ENCODE peak calls at places on chromosomes 12 and 14, in seven cellular contexts. One of them, this sample, is unnamed.
A peak's percentile ranks its signal among the peaks of the same experiment; 100 is the strongest.

GRCh38 chr12:123834845-123835244 is 72.7 kb downstream of the DNAH10 start:
- DNase-seq in OCI-LY7: no peak
- DNase-seq in lower lobe of right lung: no peak
- DNase-seq in uterus: no peak
- DNase-seq in hepatocyte: no peak
- DNase-seq in A549: no peak
- DNase-seq in upper lobe of right lung: no peak
- DNase-seq in this sample: no peak

GRCh38 chr14:90373887-90374286 is 22.9 kb upstream of the CALM1 start:
- DNase-seq in uterus: no peak
- DNase-seq in lower lobe of right lung: no peak
- DNase-seq in OCI-LY7: no peak
- DNase-seq in upper lobe of right lung: no peak
- DNase-seq in hepatocyte: peak; percentile 47
- DNase-seq in A549: no peak
- DNase-seq in this sample: no peak

GRCh38 chr14:57617510-57617909 is 123.9 kb upstream of the CCDC198 start:
- DNase-seq in uterus: no peak
- DNase-seq in upper lobe of right lung: no peak
- DNase-seq in lower lobe of right lung: no peak
- DNase-seq in A549: no peak
- DNase-seq in OCI-LY7: no peak
- DNase-seq in hepatocyte: peak; percentile 17
- DNase-seq in this sample: no peak

GRCh38 chr14:101478096-101478495 is 83.2 kb upstream of the DIO3 start:
- DNase-seq in lower lobe of right lung: no peak
- DNase-seq in OCI-LY7: no peak
- DNase-seq in uterus: peak; percentile 43
- DNase-seq in upper lobe of right lung: peak; percentile 38
- DNase-seq in hepatocyte: no peak
- DNase-seq in A549: no peak
- DNase-seq in this sample: no peak

GRCh38 chr12:93572712-93573551 is 457 bp downstream of the SOCS2 start:
- DNase-seq in A549: no peak
- DNase-seq in OCI-LY7: no peak
- DNase-seq in upper lobe of right lung: peak; percentile 68
- DNase-seq in uterus: no peak
- DNase-seq in hepatocyte: peak; percentile 55
- DNase-seq in lower lobe of right lung: peak; percentile 51
- DNase-seq in this sample: no peak

GRCh38 chr14:88364710-88365413 is 20.6 kb upstream of the SPATA7 start:
- DNase-seq in upper lobe of right lung: no peak
- DNase-seq in A549: no peak
- DNase-seq in hepatocyte: no peak
- DNase-seq in lower lobe of right lung: no peak
- DNase-seq in uterus: no peak
- DNase-seq in OCI-LY7: no peak
- DNase-seq in this sample: no peak

GRCh38 chr12:109875572-109876131 is 4.7 kb downstream of the GLTP start:
- DNase-seq in hepatocyte: peak; percentile 60
- DNase-seq in uterus: no peak
- DNase-seq in A549: no peak
- DNase-seq in upper lobe of right lung: no peak
- DNase-seq in lower lobe of right lung: peak; percentile 62
- DNase-seq in OCI-LY7: no peak
- DNase-seq in this sample: no peak

GRCh38 chr12:38811814-38812356 is 93.5 kb downstream of the CPNE8 start:
- DNase-seq in OCI-LY7: no peak
- DNase-seq in lower lobe of right lung: no peak
- DNase-seq in A549: no peak
- DNase-seq in uterus: no peak
- DNase-seq in hepatocyte: no peak
- DNase-seq in upper lobe of right lung: no peak
- DNase-seq in this sample: no peak

GRCh38 chr12:113155060-113155459 is 5.5 kb downstream of the CFAP73 start:
- DNase-seq in lower lobe of right lung: no peak
- DNase-seq in hepatocyte: no peak
- DNase-seq in upper lobe of right lung: no peak
- DNase-seq in OCI-LY7: no peak
- DNase-seq in A549: no peak
- DNase-seq in uterus: no peak
- DNase-seq in this sample: no peak

GRCh38 chr14:95998656-95999055 is 40.5 kb upstream of the C14orf132 start:
- DNase-seq in A549: no peak
- DNase-seq in hepatocyte: no peak
- DNase-seq in uterus: no peak
- DNase-seq in lower lobe of right lung: no peak
- DNase-seq in upper lobe of right lung: no peak
- DNase-seq in OCI-LY7: peak; percentile 10
- DNase-seq in this sample: no peak

GRCh38 chr12:118467576-118467975 is 91.2 kb downstream of the SUDS3 start:
- DNase-seq in hepatocyte: no peak
- DNase-seq in lower lobe of right lung: no peak
- DNase-seq in A549: no peak
- DNase-seq in OCI-LY7: no peak
- DNase-seq in upper lobe of right lung: no peak
- DNase-seq in uterus: no peak
- DNase-seq in this sample: no peak

GRCh38 chr14:59829469-59829868 is 41.1 kb downstream of the RTN1 start:
- DNase-seq in OCI-LY7: no peak
- DNase-seq in A549: no peak
- DNase-seq in hepatocyte: no peak
- DNase-seq in lower lobe of right lung: no peak
- DNase-seq in uterus: no peak
- DNase-seq in upper lobe of right lung: no peak
- DNase-seq in this sample: no peak

GRCh38 chr12:13587721-13588389 is 391.3 kb downstream of the EMP1 start:
- DNase-seq in hepatocyte: no peak
- DNase-seq in uterus: no peak
- DNase-seq in upper lobe of right lung: no peak
- DNase-seq in A549: no peak
- DNase-seq in OCI-LY7: no peak
- DNase-seq in lower lobe of right lung: no peak
- DNase-seq in this sample: no peak

GRCh38 chr14:102729268-102729667 is 48.0 kb upstream of the TRAF3 start:
- DNase-seq in uterus: no peak
- DNase-seq in OCI-LY7: no peak
- DNase-seq in lower lobe of right lung: no peak
- DNase-seq in A549: no peak
- DNase-seq in hepatocyte: no peak
- DNase-seq in upper lobe of right lung: no peak
- DNase-seq in this sample: no peak

GRCh38 chr12:109879332-109880048 is 851 bp downstream of the GLTP start:
- DNase-seq in lower lobe of right lung: no peak
- DNase-seq in A549: no peak
- DNase-seq in OCI-LY7: no peak
- DNase-seq in upper lobe of right lung: no peak
- DNase-seq in uterus: no peak
- DNase-seq in hepatocyte: no peak
- DNase-seq in this sample: no peak

GRCh38 chr12:89949457-89950195 is 241.0 kb upstream of the ATP2B1 start:
- DNase-seq in uterus: peak; percentile 55
- DNase-seq in OCI-LY7: peak; percentile 60
- DNase-seq in upper lobe of right lung: no peak
- DNase-seq in lower lobe of right lung: no peak
- DNase-seq in A549: peak; percentile 71
- DNase-seq in hepatocyte: peak; percentile 66
- DNase-seq in this sample: no peak

DNA sequence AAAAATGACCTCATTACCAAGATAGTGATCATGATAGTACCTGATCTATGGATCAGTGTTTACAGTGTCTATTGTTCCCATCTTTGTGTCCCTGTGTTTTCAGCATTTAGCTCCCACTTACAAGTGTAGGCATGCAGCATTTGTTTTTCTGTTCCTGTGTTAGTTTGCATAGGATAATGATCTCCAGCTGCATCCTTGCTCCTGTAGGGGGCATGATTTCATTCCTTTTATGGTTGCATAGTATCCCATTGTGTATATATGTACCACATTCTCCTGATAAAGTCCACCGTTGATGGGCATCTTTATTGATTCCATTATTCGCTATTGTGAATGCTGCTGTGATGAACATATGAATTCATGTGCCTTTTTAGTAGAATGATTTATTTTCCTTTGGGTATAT is 215.4 kb upstream of the NAV3 start:
- DNase-seq in hepatocyte: no peak
- DNase-seq in OCI-LY7: peak; percentile 7
- DNase-seq in uterus: no peak
- DNase-seq in upper lobe of right lung: no peak
- DNase-seq in A549: no peak
- DNase-seq in lower lobe of right lung: no peak
- DNase-seq in this sample: no peak
- TF ChIP-seq CTCF in hepatocyte: no peak
- TF ChIP-seq CTCF in OCI-LY7: peak; percentile 60
- TF ChIP-seq CTCF in uterus: no peak
- TF ChIP-seq CTCF in upper lobe of right lung: no peak
- TF ChIP-seq CTCF in A549: no peak
- TF ChIP-seq CTCF in lower lobe of right lung: no peak
- TF ChIP-seq CTCF in this sample: no peak

DNA sequence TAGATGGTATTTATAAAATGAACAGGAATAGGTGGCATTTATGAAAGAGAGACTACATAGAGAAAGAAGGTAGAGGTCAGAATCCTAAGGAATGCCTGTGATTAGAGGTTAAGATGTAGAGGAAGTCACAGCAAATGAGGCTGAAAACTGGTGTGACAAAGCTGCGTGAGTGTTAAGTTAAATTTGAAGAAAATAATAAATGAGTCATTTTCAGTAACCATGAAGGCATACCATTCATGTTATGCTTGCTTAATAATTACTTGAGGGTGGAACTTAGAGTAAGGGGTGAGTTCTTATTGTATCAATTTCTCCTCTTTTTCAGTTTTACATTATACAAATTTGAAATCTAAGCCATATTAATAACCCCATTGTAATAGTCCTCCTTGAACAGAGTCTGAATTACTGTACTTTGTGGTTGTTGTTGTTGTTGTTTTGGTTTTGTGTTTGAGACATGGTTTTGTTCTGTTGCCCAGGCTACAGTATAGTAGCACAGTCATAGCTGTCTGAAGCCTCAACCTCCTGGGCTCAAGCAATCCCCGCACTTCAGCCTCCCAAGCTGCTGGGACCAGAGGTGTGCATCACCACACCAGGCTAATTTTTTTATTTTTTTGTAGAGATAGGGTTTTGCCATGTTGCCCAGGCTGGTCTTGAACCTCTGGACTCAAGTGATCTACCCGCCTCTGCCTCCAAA is 761.5 kb downstream of the GALC start:
- DNase-seq in lower lobe of right lung: no peak
- DNase-seq in A549: no peak
- DNase-seq in upper lobe of right lung: no peak
- DNase-seq in uterus: no peak
- DNase-seq in hepatocyte: no peak
- DNase-seq in OCI-LY7: no peak
- DNase-seq in this sample: no peak
- H3K27ac ChIP-seq in lower lobe of right lung: no peak overlapping the region
- H3K27ac ChIP-seq in A549: no peak overlapping the region
- H3K27ac ChIP-seq in upper lobe of right lung: no peak overlapping the region
- H3K27ac ChIP-seq in uterus: no peak overlapping the region
- H3K27ac ChIP-seq in hepatocyte: no peak overlapping the region
- H3K27ac ChIP-seq in OCI-LY7: no peak overlapping the region
- H3K27ac ChIP-seq in this sample: no peak overlapping the region

GRCh38 chr12:85720308-85721033 is 115.7 kb downstream of the RASSF9 start:
- DNase-seq in hepatocyte: no peak
- DNase-seq in upper lobe of right lung: no peak
- DNase-seq in OCI-LY7: no peak
- DNase-seq in lower lobe of right lung: no peak
- DNase-seq in uterus: no peak
- DNase-seq in A549: no peak
- DNase-seq in this sample: no peak

GRCh38 chr12:85725991-85726390 is 110.2 kb downstream of the RASSF9 start:
- DNase-seq in OCI-LY7: no peak
- DNase-seq in uterus: no peak
- DNase-seq in A549: no peak
- DNase-seq in lower lobe of right lung: no peak
- DNase-seq in hepatocyte: no peak
- DNase-seq in upper lobe of right lung: no peak
- DNase-seq in this sample: no peak
- TF ChIP-seq CTCF in OCI-LY7: peak; percentile 14
- TF ChIP-seq CTCF in uterus: no peak
- TF ChIP-seq CTCF in A549: no peak
- TF ChIP-seq CTCF in lower lobe of right lung: no peak
- TF ChIP-seq CTCF in hepatocyte: no peak
- TF ChIP-seq CTCF in upper lobe of right lung: no peak
- TF ChIP-seq CTCF in this sample: no peak

GRCh38 chr14:55123101-55123500 is 6.0 kb upstream of the LGALS3 start:
- DNase-seq in OCI-LY7: no peak
- DNase-seq in uterus: peak; percentile 56
- DNase-seq in lower lobe of right lung: no peak
- DNase-seq in upper lobe of right lung: no peak
- DNase-seq in A549: no peak
- DNase-seq in hepatocyte: peak; percentile 82
- DNase-seq in this sample: no peak

GRCh38 chr14:55122441-55122986 is 6.5 kb upstream of the LGALS3 start:
- DNase-seq in upper lobe of right lung: no peak
- DNase-seq in A549: no peak
- DNase-seq in hepatocyte: peak; percentile 81
- DNase-seq in OCI-LY7: no peak
- DNase-seq in uterus: no peak
- DNase-seq in lower lobe of right lung: peak; percentile 71
- DNase-seq in this sample: no peak

GRCh38 chr14:55120466-55121144 is 8.4 kb upstream of the LGALS3 start:
- DNase-seq in OCI-LY7: no peak
- DNase-seq in lower lobe of right lung: peak; percentile 60
- DNase-seq in uterus: no peak
- DNase-seq in A549: no peak
- DNase-seq in upper lobe of right lung: no peak
- DNase-seq in hepatocyte: no peak
- DNase-seq in this sample: no peak

GRCh38 chr14:55121146-55121545 is 7.9 kb upstream of the LGALS3 start:
- DNase-seq in hepatocyte: no peak
- DNase-seq in A549: no peak
- DNase-seq in OCI-LY7: no peak
- DNase-seq in upper lobe of right lung: no peak
- DNase-seq in uterus: no peak
- DNase-seq in lower lobe of right lung: no peak
- DNase-seq in this sample: no peak

DNA sequence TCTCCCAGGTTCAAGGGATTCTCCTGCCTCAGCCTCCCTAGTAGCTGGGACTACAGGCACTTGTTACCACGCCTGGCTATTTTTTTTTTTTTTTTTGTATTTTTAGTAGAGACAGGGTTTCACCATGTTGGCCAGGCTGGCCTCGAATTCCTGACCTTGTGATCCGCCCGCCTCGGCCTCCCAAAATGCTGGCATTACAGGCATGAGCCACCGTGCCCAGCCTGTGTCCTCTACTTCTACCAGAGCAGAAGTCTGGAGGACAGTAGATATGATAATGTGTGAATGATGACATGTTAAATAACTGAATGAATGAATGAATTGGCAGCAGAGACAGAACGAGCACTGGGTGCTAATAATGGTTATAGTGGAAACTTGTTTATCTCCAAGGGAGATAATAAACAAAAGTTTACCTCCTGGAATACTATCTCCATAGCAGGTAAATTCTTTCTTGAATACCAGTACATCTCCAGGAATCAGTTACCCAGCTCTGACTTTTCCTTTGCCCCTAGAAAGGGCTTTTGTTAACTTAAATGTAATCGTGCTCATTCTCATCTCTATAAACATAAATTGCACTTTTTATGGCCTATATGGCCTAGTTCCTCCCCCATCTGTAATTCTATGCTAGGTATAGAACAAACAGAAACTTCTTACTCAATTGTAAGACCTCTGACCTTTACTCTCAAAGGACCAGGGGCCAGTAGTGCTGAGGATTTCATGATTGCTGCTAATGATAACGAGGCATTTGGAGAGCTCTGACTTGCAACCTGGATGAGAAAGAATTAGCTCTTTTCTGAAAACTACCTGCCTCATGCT is 7.2 kb upstream of the LGALS3 start:
- DNase-seq in upper lobe of right lung: no peak
- DNase-seq in A549: no peak
- DNase-seq in uterus: no peak
- DNase-seq in OCI-LY7: no peak
- DNase-seq in hepatocyte: peak; percentile 37
- DNase-seq in lower lobe of right lung: no peak
- DNase-seq in this sample: no peak
- H3K27ac ChIP-seq in upper lobe of right lung: peak overlapping the region; percentile 1
- H3K27ac ChIP-seq in A549: no peak overlapping the region
- H3K27ac ChIP-seq in uterus: peak overlapping the region; percentile 64
- H3K27ac ChIP-seq in OCI-LY7: no peak overlapping the region
- H3K27ac ChIP-seq in hepatocyte: peak overlapping the region; percentile 91
- H3K27ac ChIP-seq in lower lobe of right lung: peak overlapping the region; percentile 53
- H3K27ac ChIP-seq in this sample: no peak overlapping the region

This sample was measured in thoracic aorta.